ENCODE peak calls at places on chromosomes 6 and 20, in six cellular contexts. J is NCI-H1694 treated with DMSO at 0.1 percent for 48 hours, Y is GM04504, I is astrocyte of the spinal cord, L is NCI-H345, F is GM12865. G is an unnamed sample.

GRCh38 chr6:41723178-41723935 is 12.1 kb downstream of the TFEB start:
- DNase-seq in Y (peak; percentile 84), L (no peak), F (peak; percentile 94), J (no peak), I (peak; percentile 79), G (peak; percentile 32)

GRCh38 chr6:168273483-168274045 is 46.0 kb downstream of the DACT2 start:
- DNase-seq in F (no peak), J (no peak), Y (no peak), I (no peak), L (no peak), G (no peak)

GRCh38 chr6:10362300-10362699 is 52.6 kb downstream of the TFAP2A start:
- DNase-seq in Y (no peak), L (no peak), J (no peak), I (no peak), F (no peak), G (no peak)

GRCh38 chr6:136608991-136609390 is 58.8 kb upstream of the MAP7 start:
- DNase-seq in I (peak; percentile 82), L (no peak), J (no peak), Y (peak; percentile 72), F (no peak), G (peak; percentile 63)

GRCh38 chr6:89298680-89299450 is 16.2 kb downstream of the GABRR2 start:
- DNase-seq in F (peak; percentile 90), L (no peak), Y (peak; percentile 1), I (peak; percentile 27), J (no peak), G (no peak)

GRCh38 chr20:25695532-25696383 is 895 bp downstream of the ZNF337 start:
- DNase-seq in Y (no peak), J (no peak), F (peak; percentile 26), I (no peak), L (no peak), G (no peak)

GRCh38 chr20:3277686-3278465 is 38.9 kb upstream of the SLC4A11 start:
- DNase-seq in I (no peak), F (no peak), Y (no peak), L (no peak), J (no peak), G (no peak)

GRCh38 chr6:130381459-130382380 is 15.9 kb downstream of the TMEM200A start:
- DNase-seq in L (no peak), Y (no peak), J (no peak), F (peak; percentile 51), I (no peak), G (no peak)

GRCh38 chr6:35728663-35729348 is 8.0 kb upstream of the ARMC12 start:
- DNase-seq in Y (no peak), I (no peak), L (peak; percentile 19), J (no peak), F (no peak), G (no peak)

GRCh38 chr20:57801046-57801445 is 91.2 kb upstream of the PMEPA1 start:
- DNase-seq in Y (no peak), J (no peak), L (no peak), F (no peak), I (no peak), G (no peak)

GRCh38 chr6:110181131-110182027 is 1.2 kb downstream of the CDC40 start:
- DNase-seq in L (no peak), F (peak; percentile 32), Y (no peak), J (no peak), I (no peak), G (no peak)

GRCh38 chr20:9040874-9041524 is 27.9 kb upstream of the PLCB4 start:
- DNase-seq in I (peak; percentile 55), L (no peak), Y (no peak), F (no peak), J (no peak), G (no peak)

GRCh38 chr6:93088675-93089575 is 330.4 kb downstream of the EPHA7 start:
- DNase-seq in L (no peak), F (no peak), I (peak; percentile 3), Y (no peak), J (no peak), G (no peak)

GRCh38 chr6:10156875-10157274 is 258.0 kb downstream of the TFAP2A start:
- DNase-seq in L (no peak), Y (no peak), J (no peak), F (no peak), I (no peak), G (no peak)

GRCh38 chr6:140670013-140670412 is 1295.6 kb upstream of the CITED2 start:
- DNase-seq in I (peak; percentile 27), J (no peak), F (no peak), Y (no peak), L (no peak), G (no peak)

GRCh38 chr20:19071442-19071717 is 141.1 kb upstream of the SLC24A3 start:
- DNase-seq in J (no peak), I (no peak), F (peak; percentile 78), Y (no peak), L (no peak), G (no peak)

GRCh38 chr6:105794263-105794662 is 291.9 kb upstream of the PRDM1 start:
- DNase-seq in I (peak; percentile 24), L (no peak), J (no peak), F (no peak), Y (no peak), G (no peak)

GRCh38 chr6:20029979-20030378 is 182.3 kb downstream of the MBOAT1 start:
- DNase-seq in Y (no peak), L (no peak), F (no peak), J (no peak), I (no peak), G (no peak)

GRCh38 chr6:36590237-36590636 is 3.9 kb upstream of the SRSF3 start:
- DNase-seq in I (peak; percentile 75), F (no peak), L (no peak), Y (peak; percentile 57), J (no peak), G (peak; percentile 60)

GRCh38 chr6:27866370-27867050 is 45.7 kb downstream of the OR2B2 start:
- DNase-seq in F (peak; percentile 93), I (peak; percentile 87), J (no peak), L (peak; percentile 87), Y (no peak), G (peak; percentile 73)

GRCh38 chr6:112007805-112008204 is 46.1 kb upstream of the CCN6 start:
- DNase-seq in F (peak; percentile 13), I (no peak), L (no peak), Y (no peak), J (no peak), G (no peak)

GRCh38 chr6:11217360-11218076 is 14.9 kb downstream of the NEDD9 start:
- DNase-seq in I (no peak), Y (no peak), F (no peak), L (no peak), J (no peak), G (no peak)

GRCh38 chr6:35378281-35378680 is 35.9 kb downstream of the PPARD start:
- DNase-seq in J (no peak), F (no peak), I (no peak), Y (no peak), L (no peak), G (no peak)